ENCODE peak calls at places on chromosomes 11 and 22, in ten cellular contexts. L is sigmoid colon, E is ovary, F is uterus, V is testis, K is heart left ventricle, A is esophagus squamous epithelium, U is A549, C is lower leg skin, S is gastrocnemius medialis. I is an unnamed sample.

GRCh38 chr11:2143652-2144548 is 4.7 kb upstream of the IGF2 start:
- DNase-seq in C (no peak), S (no peak), K (no peak), U (peak; percentile 44), F (no peak), A (no peak), V (no peak), E (no peak), L (no peak), I (no peak)

GRCh38 chr11:46277313-46277622 is 194 bp upstream of the CREB3L1 start:
- DNase-seq in U (no peak), C (no peak), F (no peak), S (no peak), E (no peak), K (peak; percentile 59), V (peak; percentile 77), A (no peak), L (peak; percentile 81), I (no peak)

GRCh38 chr22:49396817-49397216 is 430.9 kb downstream of the BRD1 start:
- DNase-seq in F (no peak), C (no peak), E (no peak), A (no peak), V (no peak), K (no peak), L (no peak), S (no peak), U (no peak), I (no peak)

GRCh38 chr11:13429836-13430235 is 33.2 kb downstream of the BTBD10 start:
- DNase-seq in L (no peak), A (no peak), C (no peak), F (no peak), U (no peak), V (no peak), K (no peak), E (no peak), S (no peak), I (no peak)

GRCh38 chr11:1992111-1992510 is 5.5 kb downstream of the H19 start:
- DNase-seq in L (peak; percentile 44), K (no peak), C (peak; percentile 77), S (no peak), A (no peak), U (no peak), V (no peak), F (no peak), E (peak; percentile 32), I (no peak)

GRCh38 chr22:37972527-37972926 is 11.8 kb downstream of the SOX10 start:
- DNase-seq in E (no peak), V (peak; percentile 60), A (no peak), K (no peak), L (no peak), C (no peak), F (no peak), S (no peak), U (no peak), I (no peak)

GRCh38 chr22:20141186-20142077 is 9.4 kb downstream of the CCDC188 start:
- DNase-seq in L (no peak), U (no peak), C (no peak), A (no peak), E (no peak), S (no peak), F (no peak), K (no peak), V (no peak), I (no peak)

GRCh38 chr22:26660961-26661578 is 3.7 kb downstream of the MIAT start:
- DNase-seq in S (no peak), E (no peak), C (no peak), V (no peak), L (no peak), U (no peak), F (no peak), A (no peak), K (no peak), I (no peak)

GRCh38 chr11:96161271-96162089 is 181.5 kb downstream of the MAML2 start:
- DNase-seq in E (no peak), C (no peak), V (no peak), S (no peak), U (no peak), A (no peak), F (no peak), L (no peak), K (no peak), I (no peak)

GRCh38 chr11:111765320-111765983 is 737 bp downstream of the PPP2R1B start:
- DNase-seq in F (no peak), S (no peak), C (peak; percentile 88), V (peak; percentile 50), U (no peak), K (no peak), L (no peak), A (no peak), E (no peak), I (no peak)

GRCh38 chr11:126352934-126353801 is 2.3 kb upstream of the ST3GAL4 start:
- DNase-seq in S (no peak), U (peak; percentile 75), V (no peak), F (no peak), E (peak; percentile 15), L (no peak), C (no peak), K (no peak), A (no peak), I (peak; percentile 95)

GRCh38 chr11:106708348-106708747 is 309.9 kb downstream of the GUCY1A2 start:
- DNase-seq in A (no peak), U (no peak), S (no peak), C (no peak), V (no peak), F (no peak), E (no peak), K (no peak), L (no peak), I (no peak)

GRCh38 chr22:25070870-25071465 is 118.5 kb downstream of the KIAA1671 start:
- DNase-seq in S (no peak), V (no peak), C (no peak), U (no peak), L (no peak), E (no peak), A (no peak), F (no peak), K (no peak), I (no peak)

GRCh38 chr22:19667872-19668740 is 46.2 kb upstream of the SEPTIN5 start:
- DNase-seq in K (no peak), U (no peak), A (no peak), V (no peak), E (no peak), L (no peak), F (no peak), S (no peak), C (peak; percentile 66), I (peak; percentile 25)

GRCh38 chr11:17063171-17064002 is 14.1 kb downstream of the RPS13 start:
- DNase-seq in U (peak; percentile 57), F (no peak), V (peak; percentile 82), K (peak; percentile 58), A (no peak), L (no peak), S (peak; percentile 31), C (no peak), E (peak; percentile 68), I (peak; percentile 66)

DNA sequence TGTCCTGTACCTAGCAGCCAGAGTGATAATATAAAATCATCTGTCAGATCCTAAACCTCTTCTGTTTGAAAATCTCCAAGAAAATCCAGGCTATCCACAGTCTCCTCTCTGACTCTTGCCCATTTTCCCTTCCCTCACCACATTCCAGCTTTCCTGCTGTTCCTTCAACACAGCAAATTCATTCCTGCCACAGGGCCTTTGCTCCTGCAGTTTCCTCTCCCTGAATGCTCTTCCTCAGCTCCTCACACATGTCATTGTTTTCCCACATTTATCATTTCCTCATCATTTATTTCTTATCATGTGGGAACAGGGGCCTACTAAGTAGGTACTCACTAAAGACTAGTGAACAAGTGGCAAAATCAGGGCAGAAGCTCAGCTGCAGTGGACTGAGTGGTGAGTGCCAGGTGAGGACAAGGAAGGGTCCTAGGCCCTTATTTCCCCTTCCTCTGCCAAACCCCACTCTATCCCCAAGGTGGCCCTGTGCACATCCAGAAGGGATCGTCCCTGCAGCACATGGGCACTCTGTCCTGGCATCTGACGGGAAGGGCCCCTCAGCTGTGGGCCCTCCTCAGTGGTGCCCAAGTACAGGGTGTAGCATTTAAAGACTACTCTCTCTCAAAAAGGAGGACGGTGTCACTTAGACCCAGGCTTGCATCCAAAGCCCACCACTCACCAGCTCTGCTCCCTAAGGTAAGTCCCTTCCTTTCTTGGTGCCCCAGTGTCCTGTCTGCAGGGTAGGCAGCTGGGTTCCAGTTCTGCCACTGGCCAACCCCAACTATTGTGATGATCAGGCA is 2.0 kb downstream of the LRRC32 start:
- DNase-seq in U (no peak), A (no peak), F (no peak), S (no peak), V (no peak), E (peak; percentile 7), C (peak; percentile 72), K (no peak), L (peak; percentile 24), I (no peak)
- H3K4me3 ChIP-seq in U (no peak overlapping the region), A (peak overlapping the region; percentile 77), F (peak overlapping the region; percentile 14), S (peak overlapping the region; percentile 73), V (no peak overlapping the region), E (no peak overlapping the region), C (peak overlapping the region; percentile 9), K (peak overlapping the region; percentile 79), L (no peak overlapping the region), I (no peak overlapping the region)

DNA sequence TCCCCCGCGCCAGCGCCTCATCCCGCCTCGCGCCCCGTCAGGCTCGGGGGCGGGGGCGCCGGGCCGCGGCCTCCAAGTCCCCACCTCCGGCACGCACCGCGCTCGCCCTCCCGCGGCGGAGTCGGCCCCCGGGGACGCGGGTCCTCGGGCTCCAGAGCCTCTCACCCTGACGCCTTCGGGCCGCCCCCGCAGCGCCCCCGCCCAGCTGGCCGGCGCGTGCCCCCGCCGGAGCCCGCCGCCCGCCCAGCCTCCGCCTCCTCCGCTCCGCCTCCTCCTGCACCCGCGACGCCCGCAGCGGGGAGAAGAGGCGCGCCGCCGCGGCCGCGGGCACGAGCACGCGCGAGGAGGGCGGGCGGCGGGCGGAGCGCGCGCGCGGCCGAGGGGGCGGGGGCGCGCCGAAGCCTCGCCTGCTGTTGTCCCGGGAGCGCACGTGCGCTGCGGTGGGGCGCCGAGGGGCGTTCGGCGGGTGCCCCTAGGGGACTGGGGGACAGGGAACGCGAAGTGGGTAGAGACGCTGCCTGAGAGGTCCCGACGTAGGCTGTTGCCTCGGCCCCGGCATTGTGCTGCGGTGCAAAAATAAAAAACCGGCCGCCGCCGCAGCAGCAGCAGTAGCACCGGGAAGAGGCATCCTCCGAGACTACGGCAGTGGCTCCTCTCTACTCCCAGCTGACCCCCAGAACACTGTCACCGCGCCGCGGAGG is 87.4 kb upstream of the ARHGAP32 start:
- DNase-seq in S (peak; percentile 69), K (peak; percentile 83), E (peak; percentile 87), L (peak; percentile 87), C (peak; percentile 91), U (peak; percentile 68), A (no peak), V (peak; percentile 83), F (peak; percentile 84), I (peak; percentile 72)
- TF ChIP-seq POLR2A in S (peak; percentile 62), K (no peak), E (peak; percentile 42), L (no peak), C (no peak), U (peak; percentile 80), A (peak; percentile 19), V (no peak), F (peak; percentile 38), I (no peak)

GRCh38 chr11:95087171-95087570 is 2.5 kb upstream of the ENDOD1 start:
- DNase-seq in F (no peak), C (no peak), K (no peak), E (no peak), A (no peak), U (no peak), V (no peak), S (no peak), L (no peak), I (no peak)
- TF ChIP-seq CTCF in F (no peak), C (no peak), K (no peak), E (no peak), A (no peak), U (no peak), V (no peak), S (no peak), L (no peak), I (no peak)

GRCh38 chr11:64132388-64132771 is 33.5 kb downstream of the MACROD1 start:
- DNase-seq in L (no peak), A (no peak), C (no peak), S (no peak), F (no peak), E (no peak), K (no peak), U (no peak), V (no peak), I (no peak)
- H3K4me3 ChIP-seq in L (no peak overlapping the region), A (no peak overlapping the region), C (no peak overlapping the region), S (no peak overlapping the region), F (no peak overlapping the region), E (no peak overlapping the region), K (no peak overlapping the region), U (no peak overlapping the region), V (no peak overlapping the region), I (no peak overlapping the region)

I was measured in NB4.